ENCODE peak calls at places on chromosomes 4 and X, in four cellular contexts. O is CD8-positive, alpha-beta T cell; A is CD8-positive, alpha-beta memory T cell; S is WERI-Rb-1. Z is an unnamed sample.

GRCh38 chr4:74930166-74930565 is 2.8 kb upstream of the PARM1 start:
- DNase-seq in O (no peak), A (no peak), S (no peak), Z (no peak)

GRCh38 chr4:164252286-164252685 is 501.6 kb upstream of the SMIM31 start:
- DNase-seq in O (no peak), A (no peak), S (no peak), Z (peak)

GRCh38 chrX:68695206-68695845 is 47.9 kb downstream of the STARD8 start:
- DNase-seq in O (no peak), A (no peak), S (no peak), Z (no peak)

GRCh38 chr4:32672369-32672768 is 1952.2 kb downstream of the PCDH7 start:
- DNase-seq in O (no peak), A (no peak), S (no peak), Z (no peak)

GRCh38 chrX:134472041-134472440 is 12.1 kb downstream of the HPRT1 start:
- DNase-seq in O (no peak), A (no peak), S (no peak), Z (no peak)

GRCh38 chr4:8319731-8320385 is 50.3 kb downstream of the HTRA3 start:
- DNase-seq in O (peak), A (no peak), S (peak), Z (no peak)

GRCh38 chr4:155371432-155372043 is 5.2 kb downstream of the MAP9 start:
- DNase-seq in O (no peak), A (peak), S (no peak), Z (no peak)

GRCh38 chr4:113407409-113407808 is 354.1 kb downstream of the CAMK2D start:
- DNase-seq in O (no peak), A (no peak), S (peak), Z (no peak)

GRCh38 chrX:53695901-53696300 is 9.4 kb upstream of the HUWE1 start:
- DNase-seq in O (no peak), A (no peak), S (no peak), Z (no peak)

GRCh38 chrX:118499295-118499694 is 3.7 kb downstream of the DOCK11 start:
- DNase-seq in O (peak), A (no peak), S (no peak), Z (no peak)

GRCh38 chr4:54941994-54942552 is 183.3 kb downstream of the KDR start:
- DNase-seq in O (peak), A (peak), S (no peak), Z (no peak)

GRCh38 chrX:115561605-115562491 is 874 bp downstream of the PLS3 start:
- DNase-seq in O (no peak), A (no peak), S (peak), Z (peak)

GRCh38 chrX:10484683-10485247 is 135.6 kb downstream of the MID1 start:
- DNase-seq in O (no peak), A (no peak), S (no peak), Z (no peak)

DNA sequence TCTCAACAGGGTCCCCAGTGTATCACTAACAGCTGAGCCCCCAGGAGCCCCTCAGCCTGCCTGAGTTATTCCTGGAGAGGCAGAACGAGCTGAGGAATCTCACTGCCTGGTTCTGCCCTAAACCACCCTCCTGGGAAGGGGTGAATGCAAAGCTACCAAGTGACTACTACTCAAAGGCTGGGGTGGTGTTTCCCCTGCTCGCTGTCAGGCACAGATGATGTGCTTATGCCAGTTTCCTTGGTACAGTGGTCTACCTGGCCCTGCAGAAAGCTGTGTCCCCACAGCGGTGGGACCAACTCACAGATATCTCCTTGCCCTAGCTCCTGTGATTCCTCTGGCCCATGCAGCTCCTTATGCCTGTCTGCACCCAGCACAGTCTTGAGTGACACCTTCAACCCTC is 35.4 kb upstream of the ASMTL start:
- DNase-seq in O (peak), A (no peak), S (no peak), Z (no peak)
- H3K27ac ChIP-seq in O (no peak), A (no peak), S (no peak), Z (no peak)

DNA sequence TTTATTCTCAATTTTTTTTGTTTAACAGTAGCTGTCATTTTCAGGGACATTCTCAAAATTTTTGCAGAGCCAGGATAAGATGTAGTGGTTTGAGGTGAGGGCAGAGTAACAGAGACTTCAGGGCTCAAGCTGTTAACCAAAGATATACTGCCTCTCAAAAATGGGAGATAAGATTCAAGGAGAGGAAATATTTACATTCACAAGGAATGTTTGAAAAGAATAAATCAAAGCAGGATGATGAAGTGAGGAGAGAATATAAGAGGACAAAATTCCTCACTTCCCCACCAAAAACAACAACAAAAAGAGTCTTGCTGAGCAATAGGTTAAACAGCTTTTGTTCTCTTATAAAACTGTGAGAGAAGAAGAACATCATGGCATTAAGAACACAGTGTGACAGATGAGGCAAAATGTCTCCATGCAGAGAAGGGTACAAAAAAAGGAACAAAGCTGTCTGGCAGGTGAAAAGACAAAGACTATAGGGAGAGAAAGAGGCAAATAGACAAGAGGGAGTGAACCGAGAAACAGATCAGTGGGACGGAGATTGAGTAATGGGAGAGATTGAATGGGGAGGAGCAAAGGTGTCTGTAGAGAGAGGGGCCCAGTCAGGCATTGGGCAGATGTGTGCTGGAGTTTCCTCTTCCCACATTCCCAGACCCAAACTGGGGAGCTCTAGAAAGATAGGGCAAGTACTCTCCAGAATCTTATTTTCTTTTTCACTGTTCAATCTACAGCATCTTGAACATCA is 106.1 kb upstream of the TMEM150C start:
- DNase-seq in O (no peak), A (no peak), S (no peak), Z (no peak)
- H3K27ac ChIP-seq in O (no peak), A (no peak), S (no peak), Z (no peak)

GRCh38 chrX:17039826-17040225 is 93.4 kb downstream of the REPS2 start:
- DNase-seq in O (no peak), A (no peak), S (no peak), Z (no peak)
- H3K27ac ChIP-seq in O (no peak), A (no peak), S (no peak), Z (no peak)

DNA sequence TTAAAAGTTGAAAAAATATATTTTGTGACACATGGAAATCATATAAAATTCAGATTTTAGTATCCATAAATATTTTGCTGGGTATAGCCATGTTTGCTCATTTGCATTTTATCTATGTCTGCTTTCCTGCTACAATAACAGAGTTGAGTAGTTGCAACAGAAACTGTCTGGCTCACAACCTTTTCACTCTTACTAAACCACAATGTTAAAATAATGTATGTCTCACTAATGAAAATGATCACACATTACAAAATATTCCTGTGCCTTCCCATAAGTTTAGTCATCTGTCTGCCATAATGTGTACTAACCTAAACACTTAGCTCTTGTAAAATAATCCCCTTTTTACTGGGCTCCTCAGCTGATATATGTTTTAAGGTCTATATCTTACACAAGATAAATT is 174.0 kb upstream of the PRPS2 start:
- DNase-seq in O (no peak), A (no peak), S (no peak), Z (no peak)
- H3K27ac ChIP-seq in O (no peak), A (no peak), S (no peak), Z (no peak)

DNA sequence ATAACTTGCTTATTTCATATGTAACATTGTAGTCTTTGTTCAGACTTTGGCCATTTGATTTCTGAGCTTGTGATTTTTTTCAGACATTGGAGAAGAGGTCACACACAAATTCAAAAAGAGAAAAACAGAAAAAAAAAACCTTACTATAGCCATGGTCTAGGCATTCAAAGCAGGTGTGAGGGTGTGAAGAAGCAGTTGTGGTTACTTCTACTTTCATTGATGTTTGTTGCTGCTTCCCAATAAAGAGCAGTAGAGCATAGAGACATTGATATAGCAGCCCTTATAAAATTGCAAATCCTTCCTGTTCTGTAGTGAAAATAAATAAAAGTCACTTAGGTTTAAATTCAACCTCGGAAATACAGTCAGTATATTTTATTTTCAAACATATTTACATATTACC is 671.6 kb downstream of the GRXCR1 start:
- DNase-seq in O (no peak), A (no peak), S (no peak), Z (no peak)
- H3K27ac ChIP-seq in O (no peak), A (no peak), S (peak), Z (no peak)

GRCh38 chr4:14111730-14112171 is 484.2 kb upstream of the BOD1L1 start:
- DNase-seq in O (no peak), A (no peak), S (no peak), Z (no peak)

GRCh38 chr4:14115106-14115505 is 487.6 kb upstream of the BOD1L1 start:
- DNase-seq in O (no peak), A (no peak), S (peak), Z (no peak)

GRCh38 chr4:14110407-14110806 is 482.9 kb upstream of the BOD1L1 start:
- DNase-seq in O (no peak), A (no peak), S (no peak), Z (no peak)
- H3K27ac ChIP-seq in O (no peak), A (no peak), S (no peak), Z (no peak)

Z was measured in caudate nucleus.